ENCODE peak calls at places on chromosome 22, in seven cellular contexts. O, L, M, X, S, B and R are unnamed samples.

GRCh38 chr22:31102441-31103081 is 4.8 kb downstream of the SELENOM start:
- DNase-seq in O (no peak), L (peak), X (no peak), M (no peak), B (no peak), S (peak), R (no peak)

GRCh38 chr22:17109113-17109865 is 11.9 kb downstream of the TMEM121B start:
- DNase-seq in O (no peak), B (no peak), M (no peak), S (no peak), L (no peak), X (no peak), R (no peak)

GRCh38 chr22:40432167-40432566 is 61.8 kb downstream of the SGSM3 start:
- DNase-seq in M (no peak), X (no peak), S (no peak), L (no peak), B (no peak), O (no peak), R (no peak)

GRCh38 chr22:17562906-17563870 is at the start of gene SLC25A18:
- DNase-seq in X (no peak), B (no peak), S (peak), O (peak), L (peak), M (no peak), R (peak)

GRCh38 chr22:27124336-27125023 is 467.1 kb downstream of the MIAT start:
- DNase-seq in S (no peak), O (no peak), X (no peak), B (no peak), M (no peak), L (peak), R (peak)

GRCh38 chr22:44547371-44547770 is 49.3 kb upstream of the RTL6 start:
- DNase-seq in L (no peak), M (no peak), X (no peak), S (no peak), O (no peak), B (no peak), R (no peak)

GRCh38 chr22:30362632-30363281 is 6.0 kb downstream of the CCDC157 start:
- DNase-seq in O (no peak), L (no peak), B (no peak), X (no peak), S (peak), M (no peak), R (no peak)

GRCh38 chr22:50190182-50190951 is 4.7 kb downstream of the TRABD start:
- DNase-seq in L (peak), B (peak), M (peak), O (peak), X (peak), S (peak), R (peak)

GRCh38 chr22:32354360-32355351 is 3.0 kb upstream of the RFPL3 start:
- DNase-seq in B (no peak), M (no peak), X (no peak), L (no peak), O (no peak), S (peak), R (no peak)

GRCh38 chr22:29480512-29481264 is 670 bp downstream of the NEFH start:
- DNase-seq in S (peak), M (peak), O (peak), X (peak), L (peak), B (no peak), R (peak)

GRCh38 chr22:31121403-31121802 is 1.4 kb upstream of the INPP5J start:
- DNase-seq in S (no peak), B (no peak), X (no peak), L (no peak), M (no peak), O (no peak), R (no peak)

GRCh38 chr22:33073989-33074391 is 15.8 kb upstream of the SYN3 start:
- DNase-seq in S (peak), L (no peak), X (no peak), B (no peak), O (no peak), M (no peak), R (no peak)

GRCh38 chr22:24593810-24594568 is 1.1 kb upstream of the LRRC75B start:
- DNase-seq in O (no peak), B (no peak), X (no peak), M (no peak), S (no peak), L (no peak), R (no peak)

GRCh38 chr22:26501996-26502395 is 10.3 kb downstream of the TFIP11 start:
- DNase-seq in S (no peak), L (no peak), O (no peak), B (no peak), X (no peak), M (no peak), R (no peak)

GRCh38 chr22:23832226-23833016 is 6.4 kb downstream of the DERL3 start:
- DNase-seq in M (no peak), O (no peak), B (no peak), S (no peak), L (no peak), X (no peak), R (no peak)

GRCh38 chr22:22945195-22945594 is 57.6 kb downstream of the IGLL5 start:
- DNase-seq in B (no peak), L (no peak), M (no peak), X (no peak), S (no peak), O (no peak), R (peak)